ENCODE peak calls at places on chromosomes 1 and 21, in five cellular contexts. G is HCT116, W is H1, M is SK-N-SH, T is GM12878. V is an unnamed sample.
A peak's percentile ranks its signal among the peaks of the same experiment; 100 is the strongest.

GRCh38 chr1:18668750-18669404 is 38.2 kb downstream of the PAX7 start:
- DNase-seq in W (no peak), T (no peak), M (no peak), G (peak; percentile 15), V (peak; percentile 89)

GRCh38 chr1:41524676-41525675 is 40.5 kb upstream of the EDN2 start:
- DNase-seq in T (no peak), M (no peak), W (no peak), G (no peak), V (no peak)

GRCh38 chr1:168917796-168918195 is 188.7 kb upstream of the ATP1B1 start:
- DNase-seq in T (no peak), G (no peak), W (no peak), M (no peak), V (no peak)

GRCh38 chr1:178653091-178653490 is 72.0 kb upstream of the RALGPS2 start:
- DNase-seq in M (no peak), W (no peak), T (no peak), G (peak; percentile 55), V (no peak)

GRCh38 chr1:22639286-22639685 is 2.9 kb downstream of the C1QA start:
- DNase-seq in T (no peak), G (no peak), W (peak; percentile 70), M (no peak), V (no peak)

GRCh38 chr1:166197597-166197996 is 30.8 kb upstream of the FAM78B start:
- DNase-seq in M (no peak), W (no peak), T (no peak), G (no peak), V (no peak)

GRCh38 chr1:51567653-51568052 is 48.6 kb upstream of the EPS15 start:
- DNase-seq in T (no peak), G (no peak), W (no peak), M (no peak), V (no peak)

GRCh38 chr1:156608036-156608674 is 6.9 kb upstream of the GPATCH4 start:
- DNase-seq in W (no peak), M (peak; percentile 65), T (peak; percentile 62), G (peak; percentile 66), V (peak; percentile 82)

GRCh38 chr1:115062542-115063004 is 26.7 kb downstream of the TSPAN2 start:
- DNase-seq in W (no peak), G (no peak), T (peak; percentile 23), M (no peak), V (peak; percentile 46)

GRCh38 chr1:92577251-92577895 is 90.6 kb upstream of the GFI1 start:
- DNase-seq in T (no peak), G (no peak), M (no peak), W (no peak), V (no peak)

GRCh38 chr1:11735531-11735853 is 444 bp upstream of the AGTRAP start:
- DNase-seq in T (no peak), G (no peak), W (no peak), M (no peak), V (no peak)

GRCh38 chr1:88276158-88276557 is 407.9 kb upstream of the PKN2 start:
- DNase-seq in G (no peak), T (no peak), W (no peak), M (no peak), V (no peak)

GRCh38 chr1:33654267-33654832 is 181.9 kb downstream of the ZSCAN20 start:
- DNase-seq in T (no peak), W (no peak), G (peak; percentile 13), M (peak; percentile 42), V (peak; percentile 12)

GRCh38 chr1:119431836-119432235 is 16.9 kb downstream of the HSD3B2 start:
- DNase-seq in T (no peak), M (no peak), G (no peak), W (no peak), V (no peak)

GRCh38 chr21:34255073-34255472 is 108.7 kb upstream of the KCNE2 start:
- DNase-seq in T (no peak), G (no peak), M (no peak), W (no peak), V (no peak)

GRCh38 chr1:186765446-186765845 is 63.3 kb upstream of the PLA2G4A start:
- DNase-seq in T (no peak), G (no peak), M (no peak), W (no peak), V (no peak)

GRCh38 chr1:223319913-223320600 is 43.9 kb downstream of the SUSD4 start:
- DNase-seq in G (no peak), T (no peak), M (no peak), W (no peak), V (peak; percentile 10)

GRCh38 chr1:46039571-46040052 is 92.8 kb downstream of the PIK3R3 start:
- DNase-seq in M (no peak), T (no peak), G (no peak), W (no peak), V (no peak)

GRCh38 chr21:45323487-45324380 is 36.0 kb upstream of the POFUT2 start:
- DNase-seq in T (no peak), M (no peak), W (no peak), G (no peak), V (no peak)

GRCh38 chr1:36702963-36703362 is 220.2 kb upstream of the CSF3R start:
- DNase-seq in T (no peak), G (no peak), M (no peak), W (no peak), V (no peak)

GRCh38 chr1:198275598-198275997 is 118.8 kb downstream of the NEK7 start:
- DNase-seq in M (no peak), W (no peak), T (no peak), G (no peak), V (no peak)

GRCh38 chr1:24364605-24364974 is 45.4 kb downstream of the GRHL3 start:
- DNase-seq in T (no peak), G (peak; percentile 70), M (no peak), W (no peak), V (no peak)

GRCh38 chr1:6080469-6080868 is 34.8 kb downstream of the KCNAB2 start:
- DNase-seq in M (peak; percentile 70), W (no peak), T (no peak), G (no peak), V (peak; percentile 37)

GRCh38 chr1:183881387-183882084 is 76.6 kb downstream of the RGL1 start:
- DNase-seq in T (no peak), G (no peak), W (peak; percentile 33), M (no peak), V (peak; percentile 67)

GRCh38 chr21:31408306-31409088 is 64.4 kb upstream of the TIAM1 start:
- DNase-seq in T (no peak), G (no peak), M (no peak), W (no peak), V (no peak)

GRCh38 chr1:25694167-25694566 is 77.6 kb downstream of the MAN1C1 start:
- DNase-seq in T (no peak), G (no peak), W (no peak), M (no peak), V (no peak)

GRCh38 chr21:37684577-37684976 is 231.7 kb downstream of the KCNJ6 start:
- DNase-seq in G (no peak), W (no peak), T (no peak), M (no peak), V (no peak)

GRCh38 chr1:200488375-200489165 is 78.7 kb upstream of the ZNF281 start:
- DNase-seq in M (peak; percentile 73), W (no peak), T (peak; percentile 37), G (peak; percentile 56), V (peak; percentile 92)

GRCh38 chr1:226867461-226868054 is 2.9 kb upstream of the PSEN2 start:
- DNase-seq in T (no peak), W (no peak), M (no peak), G (no peak), V (no peak)

DNA sequence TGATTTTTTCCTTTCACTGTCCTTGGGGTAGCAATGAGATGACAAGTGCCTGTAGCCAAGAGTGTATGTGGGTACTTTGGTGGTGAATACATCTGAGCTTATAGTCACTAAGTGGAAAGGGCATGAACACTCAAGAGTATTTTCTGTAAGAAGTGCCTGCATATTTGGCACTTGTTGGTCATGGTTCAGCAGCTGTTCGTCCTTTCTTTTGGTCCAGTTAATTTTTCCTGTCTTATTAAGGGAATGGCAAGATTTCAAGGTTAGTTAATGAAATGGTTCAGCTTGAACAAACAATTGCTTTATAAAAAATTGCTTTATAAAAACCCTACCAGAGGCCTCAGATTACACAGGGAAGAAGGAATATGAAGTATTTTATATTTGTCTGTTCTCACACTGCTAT is 48.6 kb upstream of the GPR52 start:
- DNase-seq in T (no peak), W (no peak), G (no peak), M (no peak), V (no peak)
- TF ChIP-seq JUND in T (no peak), W (no peak), G (no peak), M (no peak), V (no peak)

DNA sequence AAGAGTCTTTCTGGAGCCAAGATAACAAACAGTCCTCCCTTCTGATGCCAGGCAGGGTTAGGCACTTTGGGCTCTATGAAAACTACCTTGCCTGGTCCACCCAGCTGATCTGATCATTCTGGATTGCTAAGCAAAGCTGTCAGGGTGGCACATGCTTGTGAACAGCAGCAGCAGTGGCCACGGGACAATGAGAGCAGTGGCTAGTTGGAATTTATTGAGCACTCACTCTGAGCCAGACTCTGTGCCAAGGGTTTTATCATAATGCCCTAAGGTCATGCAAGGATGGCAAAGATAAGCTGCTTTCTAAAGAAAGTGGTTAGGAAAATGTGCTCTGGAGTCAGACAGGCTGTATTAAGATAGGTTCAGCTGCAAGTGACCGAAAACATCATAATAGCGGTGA is 390.4 kb upstream of the VAMP3 start:
- DNase-seq in T (no peak), W (no peak), M (peak; percentile 56), G (no peak), V (no peak)
- TF ChIP-seq JUND in T (no peak), W (no peak), M (no peak), G (no peak), V (no peak)

DNA sequence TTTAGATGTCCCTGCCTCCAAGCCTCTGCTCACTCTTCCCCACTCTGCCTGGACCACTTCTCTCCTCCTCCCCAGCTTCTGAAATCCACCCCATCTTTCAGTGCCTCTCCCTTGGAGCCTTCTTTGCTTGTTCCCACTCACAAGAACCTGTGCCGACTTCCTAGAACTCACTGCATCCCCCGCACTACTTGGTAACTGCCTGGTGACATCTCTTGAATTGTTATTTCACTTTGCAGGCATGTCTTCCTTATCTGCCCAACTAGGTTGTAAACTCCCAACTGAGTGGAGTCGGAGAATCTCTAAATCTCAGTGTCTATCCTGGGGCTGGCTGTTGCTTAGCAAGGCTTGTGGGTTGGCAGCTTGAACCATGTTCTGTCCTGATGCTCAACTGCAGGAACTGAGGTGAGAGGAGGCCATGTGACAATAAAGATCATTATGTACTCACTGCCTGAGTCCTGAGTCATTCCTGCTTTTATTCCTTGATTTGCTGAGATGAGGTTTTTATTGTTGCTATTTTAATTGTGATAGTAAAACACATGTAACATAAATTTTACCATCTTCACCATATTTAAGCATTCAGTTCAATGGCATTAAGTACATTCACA is 3.9 kb downstream of the KPRP start:
- DNase-seq in W (no peak), M (no peak), G (no peak), T (no peak), V (peak; percentile 38)
- TF ChIP-seq JUND in W (no peak), M (no peak), G (no peak), T (no peak), V (no peak)

GRCh38 chr1:81029266-81029665 is 771.5 kb upstream of the ADGRL2 start:
- DNase-seq in G (no peak), T (no peak), W (no peak), M (no peak), V (no peak)

GRCh38 chr1:81034366-81034765 is 766.4 kb upstream of the ADGRL2 start:
- DNase-seq in G (no peak), M (no peak), W (no peak), T (no peak), V (no peak)

GRCh38 chr1:81030441-81030840 is 770.3 kb upstream of the ADGRL2 start:
- DNase-seq in W (no peak), T (no peak), G (no peak), M (no peak), V (no peak)

GRCh38 chr1:81032374-81032773 is 768.4 kb upstream of the ADGRL2 start:
- DNase-seq in T (no peak), W (no peak), M (no peak), G (no peak), V (no peak)

GRCh38 chr1:81032973-81033425 is 767.7 kb upstream of the ADGRL2 start:
- DNase-seq in M (peak; percentile 14), T (no peak), W (no peak), G (no peak), V (no peak)
- TF ChIP-seq JUND in M (no peak), T (no peak), W (no peak), G (no peak), V (no peak)

V was measured in T47D.